ENCODE peak calls at places on chromosomes 16 and 17, in five cellular contexts. Z is K562, O is tibial artery, U is MM.1S, I is PC-9. J is an unnamed sample. For H3K36me3, the result is how much of the 10 kb centered on the place peaks cover.

GRCh38 chr16:23026777-23027362 is 122.4 kb downstream of the USP31 start:
- DNase-seq in Z (no peak), O (no peak), U (no peak), I (no peak), J (no peak)

GRCh38 chr16:79169239-79169638 is 431.3 kb downstream of the MAF start:
- DNase-seq in Z (no peak), O (no peak), U (no peak), I (no peak), J (no peak)

GRCh38 chr17:56902350-56902749 is 11.5 kb downstream of the TRIM25 start:
- DNase-seq in Z (no peak), O (no peak), U (no peak), I (no peak), J (no peak)

GRCh38 chr17:75976175-75976848 is 2.7 kb downstream of the ACOX1 start:
- DNase-seq in Z (no peak), O (no peak), U (no peak), I (no peak), J (no peak)

GRCh38 chr16:77322757-77323156 is 112.1 kb downstream of the ADAMTS18 start:
- DNase-seq in Z (no peak), O (no peak), U (no peak), I (no peak), J (no peak)

GRCh38 chr16:9212621-9213020 is 121.2 kb downstream of the HAPSTR1 start:
- DNase-seq in Z (no peak), O (no peak), U (no peak), I (no peak), J (no peak)

GRCh38 chr16:952321-952720 is 18.5 kb downstream of the LMF1 start:
- DNase-seq in Z (no peak), O (no peak), U (no peak), I (no peak), J (no peak)

GRCh38 chr17:49193513-49194296 is 16.7 kb downstream of the GNGT2 start:
- DNase-seq in Z (peak), O (peak), U (peak), I (peak), J (peak)

GRCh38 chr16:11410382-11411058 is 65.3 kb downstream of the RMI2 start:
- DNase-seq in Z (no peak), O (peak), U (no peak), I (no peak), J (no peak)

GRCh38 chr17:38908676-38909181 is 16.7 kb upstream of the LASP1NB start:
- DNase-seq in Z (no peak), O (no peak), U (no peak), I (no peak), J (peak)
- TF ChIP-seq CTCF in Z (no peak), O (no peak), U (no peak), I (no peak), J (no peak)

DNA sequence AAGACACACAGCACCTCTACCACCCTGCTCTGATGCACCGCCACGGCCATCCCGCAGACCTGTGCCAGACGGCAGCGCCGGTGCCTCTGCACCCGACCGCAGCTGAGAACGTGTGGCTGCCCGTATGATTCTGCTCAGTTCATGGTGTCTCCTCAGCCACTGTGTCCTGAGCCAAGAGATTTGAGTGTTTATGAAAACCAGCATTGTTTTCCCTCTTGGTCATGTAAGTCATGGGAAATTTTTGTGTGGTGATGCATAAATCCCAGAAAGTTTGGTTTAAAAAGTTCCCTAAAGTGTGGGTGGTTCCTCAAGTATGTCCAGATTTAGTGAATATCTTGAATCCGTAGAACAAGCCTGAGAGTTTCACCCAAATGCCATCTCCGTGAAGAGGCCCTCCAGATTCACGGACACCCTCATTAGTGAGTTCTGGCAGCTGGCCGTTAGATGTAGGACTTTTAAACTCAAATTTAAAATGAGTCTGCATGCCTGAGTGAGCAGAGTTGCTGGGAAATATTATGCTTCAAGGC is 57.6 kb downstream of the CDRT4 start:
- DNase-seq in Z (no peak), O (peak), U (no peak), I (no peak), J (no peak)
- H3K4me3 ChIP-seq in Z (no peak), O (peak), U (no peak), I (no peak), J (no peak)

DNA sequence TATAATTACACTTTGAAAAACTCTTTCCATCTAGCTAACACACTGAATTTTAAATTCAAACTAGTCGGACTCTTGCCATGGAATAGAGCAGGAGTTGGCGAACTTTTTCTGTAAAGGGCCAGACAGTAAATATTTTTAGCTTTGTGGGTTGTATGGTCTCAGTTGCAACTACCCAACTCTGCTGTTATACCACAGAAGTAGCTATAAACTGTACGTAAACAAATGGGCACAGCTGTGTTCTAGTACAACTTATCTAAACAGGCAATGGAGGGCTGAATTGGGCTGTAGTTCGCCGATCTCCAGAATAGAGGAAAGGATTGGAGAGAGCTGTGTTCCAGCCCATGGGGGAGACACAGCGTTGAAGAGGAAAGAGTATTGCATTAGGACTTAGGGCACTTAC is 8.7 kb downstream of the CNTROB start:
- DNase-seq in Z (no peak), O (no peak), U (no peak), I (no peak), J (no peak)
- H3K36me3 ChIP-seq in Z (half or more), O (half or more), U (under half), I (under half), J (under half)

DNA sequence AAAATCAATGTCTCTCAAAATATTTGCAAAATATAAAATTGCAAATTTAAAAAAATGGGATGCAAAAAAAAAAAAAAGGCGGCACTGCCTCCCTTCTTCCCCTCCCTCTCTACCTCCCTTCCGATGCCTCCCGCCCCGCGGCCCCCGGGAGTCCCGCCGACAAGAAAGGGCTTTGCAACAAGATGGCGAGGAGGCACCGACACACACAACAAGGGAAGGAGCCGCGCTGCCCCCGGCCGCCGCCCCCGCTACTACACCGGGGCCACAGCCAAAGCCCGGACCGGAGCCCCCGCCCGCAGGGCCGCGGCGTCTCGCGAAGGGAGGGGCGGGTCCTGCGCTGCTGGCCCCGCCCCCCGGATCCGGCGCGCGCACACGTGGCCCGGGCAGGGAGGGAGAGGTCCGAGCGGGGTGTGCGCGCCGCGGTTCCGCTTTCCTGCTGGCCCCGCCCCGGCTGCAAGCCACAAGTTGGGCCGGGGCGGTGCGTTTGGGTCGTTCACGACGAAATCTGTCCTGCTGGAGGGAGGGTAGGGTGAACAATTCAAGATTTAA is at the start of gene MNT:
- DNase-seq in Z (peak), O (peak), U (peak), I (peak), J (peak)
- TF ChIP-seq CTCF in Z (peak), O (no peak), U (no peak), I (no peak), J (no peak)

GRCh38 chr17:41522301-41523224 is 3.9 kb upstream of the KRT15 start:
- DNase-seq in Z (no peak), O (no peak), U (no peak), I (peak), J (no peak)

GRCh38 chr17:41523225-41523593 is 4.5 kb upstream of the KRT15 start:
- DNase-seq in Z (no peak), O (no peak), U (no peak), I (peak), J (no peak)

GRCh38 chr17:41524261-41524660 is 3.8 kb downstream of the KRT19 start:
- DNase-seq in Z (no peak), O (no peak), U (no peak), I (peak), J (no peak)

GRCh38 chr17:41521574-41522261 is 3.0 kb upstream of the KRT15 start:
- DNase-seq in Z (peak), O (no peak), U (no peak), I (peak), J (no peak)

DNA sequence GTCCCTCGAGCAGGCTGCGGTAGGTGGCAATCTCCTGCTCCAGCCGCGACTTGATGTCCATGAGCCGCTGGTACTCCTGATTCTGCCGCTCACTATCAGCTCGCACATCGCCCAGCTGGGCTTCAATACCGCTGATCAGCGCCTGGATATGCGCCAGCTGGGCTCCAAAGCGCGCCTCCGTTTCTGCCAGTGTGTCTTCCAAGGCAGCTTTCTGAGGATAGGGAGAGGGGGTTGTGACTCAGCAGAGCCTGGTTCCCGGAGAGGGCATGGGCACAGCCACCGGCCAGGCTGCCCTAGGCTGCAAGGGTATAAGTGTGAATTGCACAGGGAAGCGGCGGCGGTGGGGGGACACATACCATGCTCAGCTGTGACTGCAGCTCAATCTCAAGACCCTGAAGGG is 4.3 kb downstream of the KRT19 start:
- DNase-seq in Z (no peak), O (no peak), U (no peak), I (peak), J (no peak)
- H3K4me3 ChIP-seq in Z (no peak), O (no peak), U (no peak), I (peak), J (no peak)

GRCh38 chr17:11639736-11640510 is 41.7 kb downstream of the DNAH9 start:
- DNase-seq in Z (no peak), O (no peak), U (no peak), I (no peak), J (no peak)
- H3K36me3 ChIP-seq in Z (under half), O (under half), U (under half), I (under half), J (under half)

DNA sequence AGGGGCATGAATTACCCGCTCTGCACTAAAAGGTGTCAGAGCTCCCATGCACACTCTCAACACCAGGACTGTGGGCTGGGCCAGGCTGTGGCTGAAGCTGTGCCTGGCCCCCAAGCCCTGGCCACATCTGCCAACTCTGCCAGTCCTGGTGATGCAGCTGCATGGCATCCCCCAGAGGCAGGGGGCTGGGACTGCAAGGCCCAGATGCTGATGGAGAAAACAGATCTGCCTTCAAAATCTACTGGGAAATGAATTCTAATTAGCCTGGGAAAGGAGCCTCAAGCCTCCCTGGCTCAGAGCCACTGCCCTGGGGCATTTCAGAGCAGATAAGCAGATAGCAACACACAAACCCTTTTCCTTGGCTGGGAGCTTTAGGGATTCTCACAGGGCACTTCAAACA is 3.4 kb downstream of the CHST6 start:
- DNase-seq in Z (no peak), O (no peak), U (no peak), I (peak), J (no peak)
- TF ChIP-seq CTCF in Z (no peak), O (no peak), U (peak), I (peak), J (peak)

GRCh38 chr16:28210264-28210663 is 1.5 kb downstream of the XPO6 start:
- DNase-seq in Z (peak), O (no peak), U (no peak), I (no peak), J (no peak)
- H3K4me3 ChIP-seq in Z (peak), O (peak), U (peak), I (peak), J (peak)

GRCh38 chr16:89534147-89534788 is 26.1 kb downstream of the SPG7 start:
- DNase-seq in Z (no peak), O (peak), U (no peak), I (no peak), J (no peak)
- H3K36me3 ChIP-seq in Z (half or more), O (half or more), U (under half), I (under half), J (under half)